ENCODE peak calls at places on chromosomes 4 and X, in seven cellular contexts. S is SW480; W is HuH-7; Z is hippocampal formation; Y is activated CD8-positive, alpha-beta memory T cell treated with anti-CD3 and anti-CD28 coated beads for 1 hour; E is NCI-H1092 treated with DMSO at 0.1 percent for 48 hours; M is HTR-8/SVneo. F is an unnamed sample.

GRCh38 chrX:85922821-85923220 is 124.5 kb downstream of the CHM start:
- DNase-seq in S (no peak), W (no peak), Z (no peak), Y (no peak), E (no peak), M (no peak), F (no peak)

GRCh38 chrX:12360389-12360788 is 222.1 kb downstream of the FRMPD4 start:
- DNase-seq in S (no peak), W (no peak), Z (no peak), Y (no peak), E (no peak), M (no peak), F (no peak)

GRCh38 chr4:30721353-30722091 is 1.4 kb downstream of the PCDH7 start:
- DNase-seq in S (no peak), W (no peak), Z (peak; percentile 18), Y (no peak), E (peak; percentile 34), M (peak; percentile 20), F (no peak)

GRCh38 chr4:33088713-33089112 is 2368.5 kb downstream of the PCDH7 start:
- DNase-seq in S (no peak), W (no peak), Z (no peak), Y (no peak), E (no peak), M (no peak), F (no peak)

GRCh38 chr4:37822220-37822619 is 4.3 kb upstream of the PGM2 start:
- DNase-seq in S (no peak), W (no peak), Z (no peak), Y (no peak), E (peak; percentile 58), M (no peak), F (no peak)

GRCh38 chr4:123649644-123650356 is 253.2 kb downstream of the SPRY1 start:
- DNase-seq in S (peak; percentile 41), W (peak; percentile 38), Z (no peak), Y (no peak), E (peak; percentile 95), M (no peak), F (peak; percentile 24)

GRCh38 chr4:121599049-121599448 is 97.7 kb downstream of the ANXA5 start:
- DNase-seq in S (no peak), W (no peak), Z (no peak), Y (no peak), E (no peak), M (no peak), F (no peak)

GRCh38 chr4:174669278-174669677 is 147.0 kb upstream of the HPGD start:
- DNase-seq in S (peak; percentile 7), W (no peak), Z (no peak), Y (no peak), E (no peak), M (peak; percentile 67), F (peak; percentile 80)

GRCh38 chr4:8504279-8505007 is 63.9 kb downstream of the TRMT44 start:
- DNase-seq in S (peak; percentile 9), W (no peak), Z (no peak), Y (no peak), E (peak; percentile 69), M (no peak), F (no peak)

GRCh38 chr4:158906073-158906472 is 137.2 kb downstream of the FNIP2 start:
- DNase-seq in S (no peak), W (no peak), Z (no peak), Y (no peak), E (no peak), M (no peak), F (no peak)

GRCh38 chr4:83255584-83255983 is 29.0 kb downstream of the COQ2 start:
- DNase-seq in S (peak; percentile 22), W (peak; percentile 36), Z (no peak), Y (no peak), E (no peak), M (peak; percentile 63), F (peak; percentile 53)

GRCh38 chr4:38046735-38047487 is 86.7 kb downstream of the PTTG2 start:
- DNase-seq in S (no peak), W (no peak), Z (no peak), Y (no peak), E (no peak), M (no peak), F (no peak)

GRCh38 chrX:45840411-45840950 is 639.8 kb upstream of the DIPK2B start:
- DNase-seq in S (no peak), W (no peak), Z (no peak), Y (no peak), E (no peak), M (no peak), F (no peak)

GRCh38 chr4:182604161-182604591 is 313.0 kb downstream of the DCTD start:
- DNase-seq in S (no peak), W (no peak), Z (no peak), Y (no peak), E (peak; percentile 90), M (no peak), F (no peak)

GRCh38 chrX:1031521-1032430 is 180.7 kb downstream of the CRLF2 start:
- DNase-seq in S (no peak), W (no peak), Z (no peak), Y (no peak), E (no peak), M (no peak), F (no peak)

GRCh38 chr4:88788424-88788823 is 90.8 kb upstream of the NAP1L5 start:
- DNase-seq in S (no peak), W (no peak), Z (no peak), Y (no peak), E (no peak), M (no peak), F (no peak)

GRCh38 chr4:173433447-173433846 is 34.5 kb upstream of the SCRG1 start:
- DNase-seq in S (no peak), W (no peak), Z (no peak), Y (no peak), E (no peak), M (no peak), F (no peak)

GRCh38 chr4:54230479-54231418 is 1.7 kb downstream of the PDGFRA start:
- DNase-seq in S (no peak), W (no peak), Z (no peak), Y (no peak), E (no peak), M (no peak), F (no peak)

GRCh38 chr4:47215759-47216158 is 184.4 kb downstream of the GABRB1 start:
- DNase-seq in S (no peak), W (no peak), Z (no peak), Y (no peak), E (no peak), M (no peak), F (no peak)

GRCh38 chr4:5462896-5463295 is 245.5 kb downstream of the EVC2 start:
- DNase-seq in S (no peak), W (no peak), Z (no peak), Y (no peak), E (no peak), M (no peak), F (no peak)

GRCh38 chrX:1537031-1537715 is at the start of gene P2RY8:
- DNase-seq in S (peak; percentile 9), W (no peak), Z (no peak), Y (peak; percentile 53), E (no peak), M (peak; percentile 27), F (no peak)

GRCh38 chr4:5165419-5166369 is 114.4 kb downstream of the STK32B start:
- DNase-seq in S (peak; percentile 17), W (no peak), Z (no peak), Y (no peak), E (no peak), M (peak; percentile 81), F (peak; percentile 86)

GRCh38 chr4:145279122-145279960 is 99.0 kb upstream of the OTUD4 start:
- DNase-seq in S (peak; percentile 16), W (no peak), Z (no peak), Y (no peak), E (no peak), M (peak; percentile 8), F (no peak)

GRCh38 chr4:176492648-176493302 is 173.0 kb downstream of the SPCS3 start:
- DNase-seq in S (no peak), W (no peak), Z (no peak), Y (no peak), E (no peak), M (no peak), F (no peak)

GRCh38 chrX:23394421-23394820 is 59.8 kb downstream of the PTCHD1 start:
- DNase-seq in S (no peak), W (no peak), Z (no peak), Y (no peak), E (peak; percentile 1), M (no peak), F (no peak)

GRCh38 chrX:18707442-18708049 is at the start of gene PPEF1:
- DNase-seq in S (no peak), W (no peak), Z (no peak), Y (no peak), E (no peak), M (no peak), F (no peak)

GRCh38 chrX:150502979-150503897 is 65.2 kb upstream of the MTM1 start:
- DNase-seq in S (no peak), W (no peak), Z (no peak), Y (no peak), E (no peak), M (no peak), F (no peak)

GRCh38 chr4:170014359-170015008 is 11.7 kb downstream of the MFAP3L start:
- DNase-seq in S (no peak), W (no peak), Z (no peak), Y (no peak), E (no peak), M (no peak), F (no peak)

GRCh38 chr4:130468340-130468739 is 1372.4 kb downstream of the C4orf33 start:
- DNase-seq in S (no peak), W (no peak), Z (no peak), Y (no peak), E (no peak), M (no peak), F (no peak)

GRCh38 chr4:117637347-117637746 is 396.9 kb upstream of the NDST3 start:
- DNase-seq in S (no peak), W (no peak), Z (no peak), Y (no peak), E (no peak), M (no peak), F (no peak)

GRCh38 chrX:30246769-30247489 is at the start of gene MAGEB1:
- DNase-seq in S (no peak), W (peak; percentile 1), Z (no peak), Y (no peak), E (no peak), M (no peak), F (no peak)

GRCh38 chr4:101200561-101200960 is 146.8 kb downstream of the PPP3CA start:
- DNase-seq in S (no peak), W (no peak), Z (no peak), Y (no peak), E (no peak), M (peak; percentile 34), F (peak; percentile 82)

GRCh38 chrX:46551494-46552128 is 6.4 kb upstream of the ZNF674 start:
- DNase-seq in S (no peak), W (no peak), Z (no peak), Y (no peak), E (no peak), M (no peak), F (no peak)

GRCh38 chr4:100014616-100015015 is 64.5 kb upstream of the H2AZ1 start:
- DNase-seq in S (no peak), W (no peak), Z (no peak), Y (no peak), E (no peak), M (no peak), F (no peak)

GRCh38 chr4:95124906-95125504 is 367.2 kb downstream of the BMPR1B start:
- DNase-seq in S (peak; percentile 34), W (peak; percentile 10), Z (no peak), Y (no peak), E (no peak), M (peak; percentile 25), F (peak; percentile 61)

GRCh38 chr4:140096483-140096861 is 57.5 kb downstream of the MAML3 start:
- DNase-seq in S (no peak), W (no peak), Z (no peak), Y (no peak), E (no peak), M (no peak), F (no peak)

GRCh38 chrX:28042826-28043564 is 61.7 kb upstream of the DCAF8L1 start:
- DNase-seq in S (no peak), W (no peak), Z (no peak), Y (no peak), E (no peak), M (no peak), F (no peak)

GRCh38 chr4:61375316-61375715 is 175.2 kb downstream of the ADGRL3 start:
- DNase-seq in S (no peak), W (no peak), Z (no peak), Y (no peak), E (no peak), M (no peak), F (no peak)